ENCODE peak calls at places on chromosome 12, in five cellular contexts. One of them, this sample, is unnamed.

GRCh38 chr12:122128481-122128880 is 45.5 kb downstream of the IL31 start:
- DNase-seq in COR-L47: no peak
- DNase-seq in IMR-90: no peak
- DNase-seq in fibroblast of pulmonary artery: no peak
- DNase-seq in HTR-8/SVneo: no peak
- DNase-seq in this sample: no peak

GRCh38 chr12:103881261-103881660 is 40.2 kb upstream of the NT5DC3 start:
- DNase-seq in HTR-8/SVneo: no peak
- DNase-seq in IMR-90: no peak
- DNase-seq in fibroblast of pulmonary artery: no peak
- DNase-seq in COR-L47: no peak
- DNase-seq in this sample: no peak

GRCh38 chr12:51819851-51820720 is 28.4 kb downstream of the FIGNL2 start:
- DNase-seq in COR-L47: peak; percentile 37
- DNase-seq in IMR-90: no peak
- DNase-seq in HTR-8/SVneo: no peak
- DNase-seq in fibroblast of pulmonary artery: no peak
- DNase-seq in this sample: no peak

GRCh38 chr12:88665051-88665450 is 84.8 kb upstream of the KITLG start:
- DNase-seq in HTR-8/SVneo: no peak
- DNase-seq in COR-L47: no peak
- DNase-seq in IMR-90: peak; percentile 72
- DNase-seq in fibroblast of pulmonary artery: peak; percentile 49
- DNase-seq in this sample: no peak

GRCh38 chr12:121334513-121335343 is 17.5 kb downstream of the ANAPC5 start:
- DNase-seq in COR-L47: peak; percentile 58
- DNase-seq in fibroblast of pulmonary artery: peak; percentile 86
- DNase-seq in HTR-8/SVneo: peak; percentile 74
- DNase-seq in IMR-90: peak; percentile 78
- DNase-seq in this sample: no peak

GRCh38 chr12:125203145-125203765 is 138.0 kb downstream of the AACS start:
- DNase-seq in IMR-90: no peak
- DNase-seq in COR-L47: no peak
- DNase-seq in fibroblast of pulmonary artery: peak; percentile 24
- DNase-seq in HTR-8/SVneo: no peak
- DNase-seq in this sample: no peak

GRCh38 chr12:116665666-116666304 is 72.1 kb downstream of the SPRING1 start:
- DNase-seq in COR-L47: no peak
- DNase-seq in fibroblast of pulmonary artery: no peak
- DNase-seq in IMR-90: no peak
- DNase-seq in HTR-8/SVneo: no peak
- DNase-seq in this sample: peak; percentile 28

GRCh38 chr12:76032043-76032981 is 736 bp upstream of the PHLDA1 start:
- DNase-seq in HTR-8/SVneo: no peak
- DNase-seq in COR-L47: no peak
- DNase-seq in IMR-90: peak; percentile 70
- DNase-seq in fibroblast of pulmonary artery: peak; percentile 75
- DNase-seq in this sample: no peak

GRCh38 chr12:129971721-129972120 is 67.9 kb upstream of the TMEM132D start:
- DNase-seq in fibroblast of pulmonary artery: no peak
- DNase-seq in COR-L47: no peak
- DNase-seq in HTR-8/SVneo: no peak
- DNase-seq in IMR-90: no peak
- DNase-seq in this sample: no peak

GRCh38 chr12:57694459-57695019 is 607 bp downstream of the OS9 start:
- DNase-seq in COR-L47: no peak
- DNase-seq in fibroblast of pulmonary artery: no peak
- DNase-seq in HTR-8/SVneo: peak; percentile 15
- DNase-seq in IMR-90: no peak
- DNase-seq in this sample: no peak

GRCh38 chr12:95637471-95638155 is 86.3 kb upstream of the USP44 start:
- DNase-seq in IMR-90: peak; percentile 100
- DNase-seq in COR-L47: no peak
- DNase-seq in HTR-8/SVneo: peak; percentile 51
- DNase-seq in fibroblast of pulmonary artery: peak; percentile 88
- DNase-seq in this sample: no peak